ENCODE peak calls at places on chromosomes 1 and 21, in eight cellular contexts. One of them, this sample, is unnamed.

GRCh38 chr1:176976771-176977170 is 187.7 kb downstream of the ASTN1 start:
- DNase-seq in ovary: no peak
- DNase-seq in SJSA1: no peak
- DNase-seq in neural crest cell: no peak
- DNase-seq in stimulated activated CD4-positive, alpha-beta T cell treated with anti-CD3 and anti-CD28 coated beads, Interleukin-15, amount 100 ng/mL, for 1 hour: no peak
- DNase-seq in nephron progenitor cell: no peak
- DNase-seq in NCI-H1694: no peak
- DNase-seq in EL: no peak
- DNase-seq in this sample: no peak

GRCh38 chr1:53475661-53476060 is 16.5 kb downstream of the DMRTB1 start:
- DNase-seq in NCI-H1694: no peak
- DNase-seq in SJSA1: no peak
- DNase-seq in stimulated activated CD4-positive, alpha-beta T cell treated with anti-CD3 and anti-CD28 coated beads, Interleukin-15, amount 100 ng/mL, for 1 hour: no peak
- DNase-seq in neural crest cell: no peak
- DNase-seq in ovary: no peak
- DNase-seq in EL: no peak
- DNase-seq in nephron progenitor cell: no peak
- DNase-seq in this sample: no peak

GRCh38 chr1:21537932-21538630 is 28.9 kb downstream of the ALPL start:
- DNase-seq in ovary: peak
- DNase-seq in NCI-H1694: no peak
- DNase-seq in nephron progenitor cell: no peak
- DNase-seq in neural crest cell: no peak
- DNase-seq in EL: no peak
- DNase-seq in SJSA1: peak
- DNase-seq in stimulated activated CD4-positive, alpha-beta T cell treated with anti-CD3 and anti-CD28 coated beads, Interleukin-15, amount 100 ng/mL, for 1 hour: no peak
- DNase-seq in this sample: no peak

GRCh38 chr1:66732407-66733166 is 19.7 kb upstream of the DYNLT5 start:
- DNase-seq in neural crest cell: no peak
- DNase-seq in SJSA1: no peak
- DNase-seq in NCI-H1694: no peak
- DNase-seq in nephron progenitor cell: no peak
- DNase-seq in stimulated activated CD4-positive, alpha-beta T cell treated with anti-CD3 and anti-CD28 coated beads, Interleukin-15, amount 100 ng/mL, for 1 hour: no peak
- DNase-seq in ovary: no peak
- DNase-seq in EL: peak
- DNase-seq in this sample: no peak

GRCh38 chr1:11788549-11789053 is 17.2 kb downstream of the MTHFR start:
- DNase-seq in stimulated activated CD4-positive, alpha-beta T cell treated with anti-CD3 and anti-CD28 coated beads, Interleukin-15, amount 100 ng/mL, for 1 hour: no peak
- DNase-seq in SJSA1: no peak
- DNase-seq in ovary: no peak
- DNase-seq in NCI-H1694: no peak
- DNase-seq in neural crest cell: no peak
- DNase-seq in EL: no peak
- DNase-seq in nephron progenitor cell: no peak
- DNase-seq in this sample: no peak

GRCh38 chr1:156677616-156678596 is 699 bp upstream of the NES start:
- DNase-seq in NCI-H1694: peak
- DNase-seq in ovary: peak
- DNase-seq in SJSA1: peak
- DNase-seq in nephron progenitor cell: peak
- DNase-seq in stimulated activated CD4-positive, alpha-beta T cell treated with anti-CD3 and anti-CD28 coated beads, Interleukin-15, amount 100 ng/mL, for 1 hour: no peak
- DNase-seq in neural crest cell: peak
- DNase-seq in EL: peak
- DNase-seq in this sample: no peak

GRCh38 chr1:208217774-208218173 is 26.4 kb downstream of the PLXNA2 start:
- DNase-seq in neural crest cell: no peak
- DNase-seq in nephron progenitor cell: no peak
- DNase-seq in EL: no peak
- DNase-seq in NCI-H1694: no peak
- DNase-seq in ovary: peak
- DNase-seq in stimulated activated CD4-positive, alpha-beta T cell treated with anti-CD3 and anti-CD28 coated beads, Interleukin-15, amount 100 ng/mL, for 1 hour: no peak
- DNase-seq in SJSA1: no peak
- DNase-seq in this sample: no peak

GRCh38 chr1:43669878-43670277 is 19.9 kb downstream of the KDM4A start:
- DNase-seq in nephron progenitor cell: no peak
- DNase-seq in NCI-H1694: no peak
- DNase-seq in ovary: no peak
- DNase-seq in stimulated activated CD4-positive, alpha-beta T cell treated with anti-CD3 and anti-CD28 coated beads, Interleukin-15, amount 100 ng/mL, for 1 hour: no peak
- DNase-seq in SJSA1: no peak
- DNase-seq in EL: no peak
- DNase-seq in neural crest cell: no peak
- DNase-seq in this sample: no peak

GRCh38 chr1:234713440-234713839 is 103.5 kb upstream of the IRF2BP2 start:
- DNase-seq in nephron progenitor cell: no peak
- DNase-seq in neural crest cell: no peak
- DNase-seq in SJSA1: peak
- DNase-seq in stimulated activated CD4-positive, alpha-beta T cell treated with anti-CD3 and anti-CD28 coated beads, Interleukin-15, amount 100 ng/mL, for 1 hour: no peak
- DNase-seq in EL: no peak
- DNase-seq in ovary: no peak
- DNase-seq in NCI-H1694: no peak
- DNase-seq in this sample: no peak

GRCh38 chr1:20626098-20626427 is 7.2 kb upstream of the PINK1 start:
- DNase-seq in SJSA1: no peak
- DNase-seq in ovary: no peak
- DNase-seq in NCI-H1694: no peak
- DNase-seq in stimulated activated CD4-positive, alpha-beta T cell treated with anti-CD3 and anti-CD28 coated beads, Interleukin-15, amount 100 ng/mL, for 1 hour: no peak
- DNase-seq in nephron progenitor cell: no peak
- DNase-seq in EL: no peak
- DNase-seq in neural crest cell: no peak
- DNase-seq in this sample: no peak

GRCh38 chr1:36759355-36759754 is 275.0 kb downstream of the GRIK3 start:
- DNase-seq in ovary: no peak
- DNase-seq in stimulated activated CD4-positive, alpha-beta T cell treated with anti-CD3 and anti-CD28 coated beads, Interleukin-15, amount 100 ng/mL, for 1 hour: no peak
- DNase-seq in neural crest cell: no peak
- DNase-seq in NCI-H1694: no peak
- DNase-seq in SJSA1: no peak
- DNase-seq in EL: no peak
- DNase-seq in nephron progenitor cell: no peak
- DNase-seq in this sample: no peak

GRCh38 chr1:77948841-77949424 is 29.9 kb downstream of the FUBP1 start:
- DNase-seq in NCI-H1694: no peak
- DNase-seq in ovary: no peak
- DNase-seq in neural crest cell: no peak
- DNase-seq in SJSA1: no peak
- DNase-seq in nephron progenitor cell: no peak
- DNase-seq in EL: peak
- DNase-seq in stimulated activated CD4-positive, alpha-beta T cell treated with anti-CD3 and anti-CD28 coated beads, Interleukin-15, amount 100 ng/mL, for 1 hour: no peak
- DNase-seq in this sample: no peak

GRCh38 chr1:96843601-96844000 is 122.0 kb downstream of the PTBP2 start:
- DNase-seq in stimulated activated CD4-positive, alpha-beta T cell treated with anti-CD3 and anti-CD28 coated beads, Interleukin-15, amount 100 ng/mL, for 1 hour: no peak
- DNase-seq in neural crest cell: no peak
- DNase-seq in NCI-H1694: no peak
- DNase-seq in EL: no peak
- DNase-seq in nephron progenitor cell: no peak
- DNase-seq in SJSA1: no peak
- DNase-seq in ovary: no peak
- DNase-seq in this sample: no peak

GRCh38 chr1:160401487-160401805 is 1.1 kb downstream of the VANGL2 start:
- DNase-seq in SJSA1: no peak
- DNase-seq in ovary: no peak
- DNase-seq in nephron progenitor cell: no peak
- DNase-seq in NCI-H1694: no peak
- DNase-seq in neural crest cell: no peak
- DNase-seq in stimulated activated CD4-positive, alpha-beta T cell treated with anti-CD3 and anti-CD28 coated beads, Interleukin-15, amount 100 ng/mL, for 1 hour: no peak
- DNase-seq in EL: no peak
- DNase-seq in this sample: no peak

GRCh38 chr1:222798111-222798510 is 16.7 kb upstream of the DISP1 start:
- DNase-seq in ovary: no peak
- DNase-seq in SJSA1: peak
- DNase-seq in NCI-H1694: no peak
- DNase-seq in neural crest cell: no peak
- DNase-seq in EL: peak
- DNase-seq in nephron progenitor cell: no peak
- DNase-seq in stimulated activated CD4-positive, alpha-beta T cell treated with anti-CD3 and anti-CD28 coated beads, Interleukin-15, amount 100 ng/mL, for 1 hour: no peak
- DNase-seq in this sample: no peak

GRCh38 chr21:44991538-44992483 is 52.0 kb downstream of the SLX9 start:
- DNase-seq in neural crest cell: no peak
- DNase-seq in EL: peak
- DNase-seq in ovary: peak
- DNase-seq in NCI-H1694: no peak
- DNase-seq in stimulated activated CD4-positive, alpha-beta T cell treated with anti-CD3 and anti-CD28 coated beads, Interleukin-15, amount 100 ng/mL, for 1 hour: no peak
- DNase-seq in nephron progenitor cell: no peak
- DNase-seq in SJSA1: no peak
- DNase-seq in this sample: no peak

GRCh38 chr1:61687901-61688300 is 37.0 kb downstream of the TM2D1 start:
- DNase-seq in neural crest cell: no peak
- DNase-seq in SJSA1: no peak
- DNase-seq in EL: peak
- DNase-seq in NCI-H1694: no peak
- DNase-seq in nephron progenitor cell: no peak
- DNase-seq in ovary: no peak
- DNase-seq in stimulated activated CD4-positive, alpha-beta T cell treated with anti-CD3 and anti-CD28 coated beads, Interleukin-15, amount 100 ng/mL, for 1 hour: no peak
- DNase-seq in this sample: peak

GRCh38 chr1:153928776-153929432 is 6.1 kb upstream of the GATAD2B start:
- DNase-seq in NCI-H1694: no peak
- DNase-seq in EL: peak
- DNase-seq in nephron progenitor cell: no peak
- DNase-seq in SJSA1: no peak
- DNase-seq in stimulated activated CD4-positive, alpha-beta T cell treated with anti-CD3 and anti-CD28 coated beads, Interleukin-15, amount 100 ng/mL, for 1 hour: no peak
- DNase-seq in neural crest cell: no peak
- DNase-seq in ovary: no peak
- DNase-seq in this sample: no peak

GRCh38 chr1:110370827-110371226 is 20.0 kb downstream of the SLC16A4 start:
- DNase-seq in stimulated activated CD4-positive, alpha-beta T cell treated with anti-CD3 and anti-CD28 coated beads, Interleukin-15, amount 100 ng/mL, for 1 hour: no peak
- DNase-seq in ovary: no peak
- DNase-seq in EL: peak
- DNase-seq in NCI-H1694: no peak
- DNase-seq in SJSA1: no peak
- DNase-seq in nephron progenitor cell: no peak
- DNase-seq in neural crest cell: no peak
- DNase-seq in this sample: no peak

GRCh38 chr1:64459743-64460142 is 10.2 kb upstream of the CACHD1 start:
- DNase-seq in SJSA1: no peak
- DNase-seq in stimulated activated CD4-positive, alpha-beta T cell treated with anti-CD3 and anti-CD28 coated beads, Interleukin-15, amount 100 ng/mL, for 1 hour: no peak
- DNase-seq in neural crest cell: no peak
- DNase-seq in EL: peak
- DNase-seq in NCI-H1694: no peak
- DNase-seq in nephron progenitor cell: no peak
- DNase-seq in ovary: no peak
- DNase-seq in this sample: no peak

GRCh38 chr1:230754831-230755230 is 7.6 kb downstream of the CAPN9 start:
- DNase-seq in NCI-H1694: no peak
- DNase-seq in stimulated activated CD4-positive, alpha-beta T cell treated with anti-CD3 and anti-CD28 coated beads, Interleukin-15, amount 100 ng/mL, for 1 hour: no peak
- DNase-seq in neural crest cell: no peak
- DNase-seq in ovary: no peak
- DNase-seq in nephron progenitor cell: no peak
- DNase-seq in SJSA1: no peak
- DNase-seq in EL: peak
- DNase-seq in this sample: no peak

This sample was measured in epithelial cell of prostate.